ENCODE peak calls at places on chromosomes 1 and 21, in four cellular contexts. X is kidney, J is OCI-LY7, C is left ventricle myocardium inferior. Q is an unnamed sample.

GRCh38 chr1:200136384-200136783 is 108.9 kb downstream of the NR5A2 start:
- DNase-seq in C (no peak), X (no peak), J (no peak), Q (no peak)

GRCh38 chr1:167474191-167474641 is 44.1 kb downstream of the CD247 start:
- DNase-seq in J (no peak), C (no peak), X (no peak), Q (peak; percentile 42)

GRCh38 chr1:76657618-76658017 is 209.7 kb upstream of the ST6GALNAC5 start:
- DNase-seq in C (no peak), X (no peak), J (no peak), Q (no peak)

GRCh38 chr21:26130249-26130896 is 40.2 kb downstream of the APP start:
- DNase-seq in C (no peak), J (no peak), X (no peak), Q (no peak)

GRCh38 chr1:117022089-117022488 is 20.5 kb downstream of the CD101 start:
- DNase-seq in X (no peak), C (no peak), J (no peak), Q (no peak)

GRCh38 chr1:53583903-53584210 is 124.7 kb downstream of the DMRTB1 start:
- DNase-seq in X (no peak), C (no peak), J (no peak), Q (no peak)

GRCh38 chr1:168833352-168833751 is 104.3 kb upstream of the DPT start:
- DNase-seq in J (no peak), C (no peak), X (no peak), Q (no peak)

GRCh38 chr1:47875831-47876586 is 121.2 kb downstream of the TRABD2B start:
- DNase-seq in C (no peak), J (no peak), X (no peak), Q (no peak)

GRCh38 chr1:111208921-111209320 is 8.5 kb upstream of the DENND2D start:
- DNase-seq in C (no peak), X (no peak), J (no peak), Q (no peak)

GRCh38 chr1:81551942-81552341 is 248.8 kb upstream of the ADGRL2 start:
- DNase-seq in X (no peak), C (no peak), J (no peak), Q (no peak)

GRCh38 chr1:211603191-211603701 is 24.3 kb upstream of the SLC30A1 start:
- DNase-seq in X (no peak), J (no peak), C (no peak), Q (no peak)

GRCh38 chr1:24327886-24328285 is 8.7 kb downstream of the GRHL3 start:
- DNase-seq in X (no peak), J (no peak), C (no peak), Q (no peak)

GRCh38 chr1:116166655-116167054 is 55.5 kb downstream of the MAB21L3 start:
- DNase-seq in C (no peak), X (no peak), J (no peak), Q (no peak)

GRCh38 chr1:221543529-221544120 is 198.3 kb downstream of the DUSP10 start:
- DNase-seq in X (no peak), J (no peak), C (no peak), Q (no peak)

GRCh38 chr1:38872401-38873026 is 634 bp downstream of the MYCBP start:
- DNase-seq in J (peak; percentile 59), X (no peak), C (no peak), Q (peak; percentile 35)

GRCh38 chr1:51697160-51697559 is 80.3 kb downstream of the OSBPL9 start:
- DNase-seq in C (no peak), J (no peak), X (no peak), Q (no peak)

GRCh38 chr21:37139902-37140301 is 66.8 kb downstream of the TTC3 start:
- DNase-seq in X (no peak), C (no peak), J (no peak), Q (no peak)

GRCh38 chr1:248924696-248925532 is 18.9 kb downstream of the PGBD2 start:
- DNase-seq in C (no peak), X (no peak), J (peak; percentile 79), Q (peak; percentile 63)

GRCh38 chr1:243916160-243916559 is 66.1 kb upstream of the AKT3 start:
- DNase-seq in X (no peak), J (no peak), C (no peak), Q (no peak)

GRCh38 chr1:165327538-165327937 is 29.0 kb downstream of the LMX1A start:
- DNase-seq in X (no peak), J (no peak), C (no peak), Q (no peak)

GRCh38 chr1:55311057-55311631 is 96.0 kb upstream of the USP24 start:
- DNase-seq in C (no peak), J (no peak), X (no peak), Q (no peak)

GRCh38 chr21:44939532-44940115 is at the start of gene SLX9:
- DNase-seq in C (peak; percentile 79), J (peak; percentile 90), X (peak; percentile 94), Q (peak; percentile 77)

GRCh38 chr21:37063433-37063832 is 9.4 kb downstream of the PIGP start:
- DNase-seq in J (no peak), C (no peak), X (no peak), Q (no peak)

GRCh38 chr1:37479255-37480124 is 5.1 kb downstream of the ZC3H12A start:
- DNase-seq in C (peak; percentile 71), J (peak; percentile 71), X (peak; percentile 98), Q (peak; percentile 85)

GRCh38 chr1:32341186-32341757 is 5.2 kb upstream of the MARCKSL1 start:
- DNase-seq in X (no peak), C (peak; percentile 46), J (no peak), Q (no peak)

GRCh38 chr1:23925279-23925678 is 12.1 kb upstream of the CNR2 start:
- DNase-seq in J (no peak), C (no peak), X (no peak), Q (no peak)

GRCh38 chr1:226457307-226457712 is 49.4 kb upstream of the PARP1 start:
- DNase-seq in X (no peak), C (no peak), J (no peak), Q (peak; percentile 67)

GRCh38 chr1:189269011-189269410 is 1208.7 kb downstream of the BRINP3 start:
- DNase-seq in X (no peak), J (peak; percentile 37), C (no peak), Q (no peak)

GRCh38 chr1:162856260-162856659 is 4.7 kb downstream of the CCDC190 start:
- DNase-seq in J (no peak), X (no peak), C (no peak), Q (no peak)

GRCh38 chr1:63931468-63931867 is 157.7 kb downstream of the ROR1 start:
- DNase-seq in X (no peak), J (no peak), C (no peak), Q (no peak)

DNA sequence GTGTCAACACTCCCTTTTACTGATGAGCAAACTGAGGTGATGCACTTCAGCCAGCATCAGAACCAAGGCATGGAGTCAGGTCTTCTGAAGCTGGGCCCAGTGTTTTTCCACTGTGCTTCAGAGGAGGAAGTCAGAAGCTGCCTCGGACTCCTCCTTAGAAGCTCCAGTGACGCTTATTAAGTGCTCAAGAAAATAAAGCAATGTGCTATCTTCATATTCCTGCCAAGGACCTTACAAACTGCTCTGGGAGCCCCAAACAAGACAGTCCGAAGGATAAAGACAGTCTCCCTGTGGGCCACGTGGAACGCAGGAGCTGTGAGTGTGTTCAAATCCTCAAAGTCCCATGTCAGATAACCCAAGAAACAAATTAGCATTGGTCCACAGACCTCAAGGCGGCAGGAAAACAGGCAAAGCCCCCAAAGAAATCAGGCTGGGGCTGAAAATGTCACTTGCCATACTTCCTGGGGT is 3.1 kb upstream of the NAV1 start:
- DNase-seq in X (no peak), C (no peak), J (no peak), Q (no peak)
- H3K4me1 ChIP-seq in X (peaks cover 8% of the 10 kb centered on the region), C (peaks cover 77% of the 10 kb centered on the region), J (peaks cover 8% of the 10 kb centered on the region), Q (peaks cover 19% of the 10 kb centered on the region)

DNA sequence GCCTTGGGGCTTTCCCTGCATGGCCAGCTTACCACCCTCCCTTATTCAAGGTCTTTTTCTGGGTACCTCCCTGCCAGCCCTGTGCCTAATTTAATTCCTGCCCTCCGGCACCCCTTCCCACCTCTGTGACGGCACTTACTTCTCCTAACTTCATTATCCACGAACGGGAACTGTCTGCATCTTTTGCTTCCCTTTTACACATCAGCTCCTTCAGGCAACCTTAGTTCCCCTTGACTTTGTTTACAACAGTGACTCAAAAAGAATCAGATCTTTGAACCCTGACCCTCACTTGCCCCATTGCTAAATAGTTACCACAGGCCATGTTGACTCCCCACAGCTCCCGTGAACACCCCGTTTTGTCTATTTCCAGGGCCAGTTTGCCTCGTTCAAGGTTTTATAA is 138.3 kb upstream of the ETS2 start:
- DNase-seq in C (no peak), J (no peak), X (no peak), Q (no peak)
- H3K27ac ChIP-seq in C (no peak overlapping the region), J (no peak overlapping the region), X (no peak overlapping the region), Q (no peak overlapping the region)

GRCh38 chr21:42523941-42524340 is 10.3 kb downstream of the SLC37A1 start:
- DNase-seq in J (no peak), C (no peak), X (no peak), Q (no peak)
- H3K4me1 ChIP-seq in J (peaks cover 57% of the 10 kb centered on the region), C (peaks cover 47% of the 10 kb centered on the region), X (peaks cover 17% of the 10 kb centered on the region), Q (peaks cover 32% of the 10 kb centered on the region)

GRCh38 chr1:156420209-156421061 is 51.4 kb downstream of the RHBG start:
- DNase-seq in J (no peak), X (no peak), C (no peak), Q (peak; percentile 56)
- H3K27ac ChIP-seq in J (no peak overlapping the region), X (no peak overlapping the region), C (no peak overlapping the region), Q (no peak overlapping the region)

DNA sequence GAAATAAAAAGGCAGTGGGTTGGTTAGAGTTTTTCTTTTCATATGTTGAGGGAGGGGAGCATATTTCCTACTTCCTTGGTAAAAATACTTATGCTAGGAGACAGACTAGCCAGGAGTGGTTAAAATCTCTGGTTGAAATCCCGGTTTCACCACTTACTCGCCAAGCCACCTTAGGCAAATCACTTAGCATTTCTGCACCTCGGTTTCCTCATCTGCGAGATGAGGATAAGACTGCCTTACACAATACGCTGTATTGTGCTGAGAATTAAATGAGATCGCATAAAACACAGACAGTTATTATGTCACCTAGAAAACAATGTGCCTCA is 1.4 kb downstream of the IFFO2 start:
- DNase-seq in J (no peak), C (no peak), X (no peak), Q (no peak)
- H3K4me1 ChIP-seq in J (peaks cover 15% of the 10 kb centered on the region), C (peaks cover 58% of the 10 kb centered on the region), X (peaks cover 31% of the 10 kb centered on the region), Q (peaks cover 70% of the 10 kb centered on the region)

GRCh38 chr1:113253979-113254378 is 136.3 kb upstream of the MAGI3 start:
- DNase-seq in J (no peak), C (no peak), X (no peak), Q (no peak)

GRCh38 chr1:113256348-113256729 is 134.0 kb upstream of the MAGI3 start:
- DNase-seq in C (no peak), X (no peak), J (no peak), Q (no peak)

GRCh38 chr1:113253187-113253966 is 136.9 kb upstream of the MAGI3 start:
- DNase-seq in J (no peak), C (no peak), X (no peak), Q (no peak)

GRCh38 chr1:113255728-113256347 is 134.5 kb upstream of the MAGI3 start:
- DNase-seq in J (no peak), X (no peak), C (no peak), Q (no peak)

GRCh38 chr1:113255038-113255727 is 135.1 kb upstream of the MAGI3 start:
- DNase-seq in X (no peak), J (no peak), C (no peak), Q (no peak)
- H3K27ac ChIP-seq in X (peak overlapping the region; percentile 55), J (no peak overlapping the region), C (no peak overlapping the region), Q (no peak overlapping the region)